ENCODE peak calls at places on chromosomes 4 and X, in seven cellular contexts. B, S, N, D, A, P and J are unnamed samples.
A peak's percentile ranks its signal among the peaks of the same experiment; 100 is the strongest.

GRCh38 chr4:119313237-119313636 is 8.7 kb downstream of the FABP2 start:
- DNase-seq in B (no peak), S (peak; percentile 50), N (no peak), D (no peak), A (no peak), P (no peak), J (no peak)

GRCh38 chr4:161650812-161651211 is 513.0 kb downstream of the FSTL5 start:
- DNase-seq in B (no peak), S (no peak), N (no peak), D (no peak), A (no peak), P (no peak), J (no peak)

GRCh38 chrX:132375941-132376340 is 112.9 kb downstream of the MBNL3 start:
- DNase-seq in B (no peak), S (peak; percentile 4), N (no peak), D (no peak), A (no peak), P (no peak), J (no peak)

GRCh38 chr4:158042591-158043030 is 130.2 kb downstream of the GASK1B start:
- DNase-seq in B (no peak), S (peak; percentile 74), N (no peak), D (no peak), A (no peak), P (no peak), J (no peak)

GRCh38 chrX:47751670-47752069 is 85.0 kb upstream of the ZNF81 start:
- DNase-seq in B (no peak), S (peak; percentile 31), N (no peak), D (no peak), A (peak; percentile 32), P (peak; percentile 1), J (no peak)

GRCh38 chr4:79044260-79044659 is 105.0 kb upstream of the PAQR3 start:
- DNase-seq in B (no peak), S (no peak), N (no peak), D (no peak), A (no peak), P (no peak), J (no peak)

GRCh38 chr4:4820264-4820663 is 39.2 kb upstream of the MSX1 start:
- DNase-seq in B (no peak), S (no peak), N (no peak), D (no peak), A (no peak), P (no peak), J (no peak)

GRCh38 chrX:131987252-131987651 is 35.9 kb upstream of the STK26 start:
- DNase-seq in B (no peak), S (no peak), N (no peak), D (no peak), A (no peak), P (peak; percentile 3), J (no peak)

GRCh38 chr4:145420595-145421214 is 60.9 kb upstream of the SMAD1 start:
- DNase-seq in B (no peak), S (no peak), N (no peak), D (no peak), A (no peak), P (no peak), J (no peak)

GRCh38 chr4:150321113-150321512 is 242.9 kb downstream of the DCLK2 start:
- DNase-seq in B (no peak), S (no peak), N (no peak), D (no peak), A (no peak), P (no peak), J (no peak)

GRCh38 chr4:169925678-169926077 is 100.5 kb downstream of the MFAP3L start:
- DNase-seq in B (no peak), S (no peak), N (no peak), D (no peak), A (no peak), P (no peak), J (no peak)

GRCh38 chr4:89836897-89837384 is at the start of gene SNCA:
- DNase-seq in B (no peak), S (peak; percentile 58), N (no peak), D (no peak), A (peak; percentile 29), P (peak; percentile 29), J (no peak)